ENCODE peak calls at places on chromosomes 12 and 14, in six cellular contexts. E is cardiac muscle cell, U is lung, N is spleen, F is right atrium auricular region, D is brain microvascular endothelial cell. P is an unnamed sample.

GRCh38 chr14:78849952-78850351 is 679.8 kb downstream of the NRXN3 start:
- DNase-seq in F (no peak), E (no peak), N (no peak), U (no peak), D (no peak), P (no peak)

GRCh38 chr14:100567009-100567876 is 20.0 kb downstream of the BEGAIN start:
- DNase-seq in F (no peak), E (no peak), N (no peak), U (no peak), D (no peak), P (no peak)

GRCh38 chr12:111826316-111826715 is 15.7 kb upstream of the MAPKAPK5 start:
- DNase-seq in U (no peak), D (no peak), N (no peak), E (no peak), F (no peak), P (no peak)

GRCh38 chr14:100271247-100271939 is 32.4 kb downstream of the YY1 start:
- DNase-seq in U (peak; percentile 71), F (no peak), E (no peak), N (no peak), D (no peak), P (no peak)

GRCh38 chr12:119153477-119154434 is 25.0 kb upstream of the HSPB8 start:
- DNase-seq in D (peak; percentile 36), E (peak; percentile 78), N (peak; percentile 72), F (peak; percentile 69), U (peak; percentile 77), P (peak; percentile 31)

GRCh38 chr12:92224685-92225331 is 79.2 kb upstream of the BTG1 start:
- DNase-seq in E (no peak), D (peak; percentile 48), N (no peak), F (no peak), U (no peak), P (no peak)

GRCh38 chr14:101929946-101930345 is 34.4 kb upstream of the DYNC1H1 start:
- DNase-seq in F (no peak), D (no peak), N (peak; percentile 62), U (no peak), E (no peak), P (no peak)

GRCh38 chr14:81329640-81330385 is 70.3 kb downstream of the STON2 start:
- DNase-seq in F (no peak), E (no peak), N (no peak), U (no peak), D (no peak), P (no peak)

GRCh38 chr14:54985156-54985555 is 41.7 kb downstream of the WDHD1 start:
- DNase-seq in E (no peak), F (no peak), D (no peak), U (no peak), N (no peak), P (no peak)

GRCh38 chr14:97282210-97282609 is 485.0 kb downstream of the VRK1 start:
- DNase-seq in U (no peak), E (no peak), D (no peak), N (no peak), F (no peak), P (no peak)

GRCh38 chr14:105430535-105430934 is 10.9 kb downstream of the MTA1 start:
- DNase-seq in F (no peak), E (no peak), D (peak; percentile 76), U (peak; percentile 74), N (no peak), P (no peak)

GRCh38 chr12:55142896-55143870 is 17.0 kb downstream of the OR9K2 start:
- DNase-seq in F (no peak), E (peak; percentile 85), U (no peak), D (peak; percentile 51), N (no peak), P (peak; percentile 25)

GRCh38 chr14:106378191-106378590 is 851.8 kb downstream of the TMEM121 start:
- DNase-seq in U (no peak), N (no peak), E (no peak), F (no peak), D (no peak), P (peak; percentile 16)

GRCh38 chr14:102323102-102323501 is 3.6 kb downstream of the ZNF839 start:
- DNase-seq in N (peak; percentile 68), U (peak; percentile 63), E (peak; percentile 37), F (peak; percentile 73), D (peak; percentile 79), P (peak; percentile 81)

GRCh38 chr14:104383931-104384775 is 195.4 kb upstream of the C14orf180 start:
- DNase-seq in F (no peak), E (no peak), U (no peak), D (no peak), N (peak; percentile 74), P (no peak)

GRCh38 chr12:109716512-109717389 is 3.1 kb downstream of the FAM222A start:
- DNase-seq in D (no peak), N (no peak), U (no peak), F (peak; percentile 64), E (peak; percentile 41), P (no peak)

GRCh38 chr12:503111-503761 is 43.5 kb downstream of the B4GALNT3 start:
- DNase-seq in N (no peak), U (peak; percentile 66), E (peak; percentile 76), D (no peak), F (no peak), P (no peak)

GRCh38 chr14:80959448-80960006 is 4.1 kb downstream of the TSHR start:
- DNase-seq in D (no peak), E (no peak), F (no peak), N (no peak), U (no peak), P (no peak)

GRCh38 chr12:124514145-124514995 is 53.0 kb downstream of the NCOR2 start:
- DNase-seq in N (no peak), E (no peak), U (no peak), D (no peak), F (no peak), P (no peak)

GRCh38 chr14:49972199-49972671 is 79.4 kb downstream of the ARF6 start:
- DNase-seq in E (no peak), N (no peak), D (no peak), U (no peak), F (no peak), P (peak; percentile 32)

DNA sequence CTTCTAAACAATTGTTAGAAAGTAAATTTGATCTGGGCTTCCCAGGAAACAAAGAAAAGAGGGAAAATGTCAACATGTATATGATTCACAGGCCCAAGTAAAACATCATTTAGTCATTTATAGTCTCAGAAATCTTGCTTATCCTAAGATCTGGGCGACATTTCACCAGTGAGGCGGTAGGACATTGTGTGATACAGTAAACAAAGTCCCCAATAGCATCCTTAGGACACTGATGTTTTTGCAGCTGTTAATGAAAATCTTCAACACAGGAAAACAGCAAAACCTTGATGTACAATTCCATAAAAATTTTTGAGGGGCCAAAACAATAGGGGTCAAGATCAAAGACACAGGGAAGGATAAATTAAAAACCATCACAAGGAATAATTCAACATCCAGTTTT is 20.2 kb downstream of the LMO3 start:
- DNase-seq in D (no peak), N (no peak), F (no peak), U (no peak), E (no peak), P (no peak)
- H3K27ac ChIP-seq in D (no peak overlapping the region), N (no peak overlapping the region), F (peak overlapping the region; percentile 44), U (no peak overlapping the region), E (no peak overlapping the region), P (no peak overlapping the region)

DNA sequence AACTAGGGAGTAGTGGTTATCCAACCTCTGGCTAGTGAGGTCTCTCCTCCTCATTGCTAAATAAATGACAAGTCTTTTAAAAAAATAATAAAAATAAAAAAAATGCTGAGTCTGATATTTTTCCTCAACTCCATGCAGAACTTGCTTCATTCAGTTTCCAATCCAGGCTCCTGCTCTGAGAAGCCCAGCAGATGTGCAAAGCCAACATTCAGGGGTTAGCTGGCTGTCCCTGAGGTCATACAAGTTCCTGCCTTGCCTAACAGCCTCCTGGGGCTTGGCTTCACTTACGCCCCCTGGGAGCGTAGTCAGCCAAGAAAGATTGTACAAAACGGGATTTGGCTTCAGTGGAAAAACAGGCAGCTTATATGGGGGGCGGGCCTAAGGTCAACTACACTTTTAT is 23.3 kb downstream of the RTRAF start:
- DNase-seq in U (no peak), E (no peak), F (no peak), N (no peak), D (no peak), P (no peak)
- TF ChIP-seq CTCF in U (no peak), E (no peak), F (no peak), N (no peak), D (peak; percentile 4), P (no peak)

GRCh38 chr14:37587438-37587837 is 7.6 kb downstream of the FOXA1 start:
- DNase-seq in E (no peak), F (no peak), D (no peak), N (no peak), U (no peak), P (no peak)
- H3K27ac ChIP-seq in E (no peak overlapping the region), F (no peak overlapping the region), D (no peak overlapping the region), N (no peak overlapping the region), U (peak overlapping the region; percentile 85), P (no peak overlapping the region)

DNA sequence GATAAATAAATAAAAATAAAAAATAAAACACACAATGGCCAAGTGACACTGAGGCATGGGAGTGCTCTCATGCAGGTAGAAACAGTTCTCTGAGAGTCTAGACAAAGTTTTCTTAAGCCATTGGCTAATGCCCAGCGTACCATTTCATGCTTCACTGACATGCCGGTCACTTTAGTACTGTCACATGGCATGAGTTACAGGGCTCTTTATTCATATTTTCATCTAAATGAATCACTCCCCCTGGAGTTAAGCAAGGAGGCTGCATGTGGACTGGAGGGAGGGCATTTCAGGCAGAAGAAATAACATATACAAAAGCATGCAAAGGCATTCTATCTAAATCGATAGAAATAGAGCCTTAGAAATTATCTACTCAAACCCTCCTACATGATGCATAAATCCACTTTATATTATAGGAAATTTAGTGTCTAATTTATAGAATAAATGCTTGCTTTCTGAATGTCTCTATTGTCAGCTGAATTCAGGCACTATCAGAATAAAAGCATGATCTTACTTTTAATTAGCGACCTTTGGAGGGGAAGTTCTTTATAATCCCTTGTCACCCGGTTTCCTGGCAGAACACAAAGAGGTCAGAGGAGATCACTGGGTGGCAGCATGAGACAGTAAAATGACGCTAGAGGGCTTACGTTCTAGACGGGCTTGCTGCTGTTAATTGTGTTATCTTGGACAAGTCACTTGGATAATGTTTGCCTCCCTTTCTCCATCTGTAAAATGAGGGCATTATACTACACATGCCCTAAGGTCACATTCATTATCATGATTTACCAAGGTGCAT is 17.5 kb downstream of the DYRK4 start:
- DNase-seq in E (no peak), F (no peak), U (no peak), D (peak; percentile 9), N (no peak), P (no peak)
- TF ChIP-seq CTCF in E (no peak), F (no peak), U (no peak), D (peak; percentile 59), N (peak; percentile 39), P (peak; percentile 15)

GRCh38 chr12:6368906-6369525 is 6.3 kb downstream of the SCNN1A start:
- DNase-seq in E (no peak), U (no peak), F (no peak), D (no peak), N (peak; percentile 60), P (no peak)
- H3K27ac ChIP-seq in E (no peak overlapping the region), U (peak overlapping the region; percentile 37), F (no peak overlapping the region), D (no peak overlapping the region), N (peak overlapping the region; percentile 63), P (peak overlapping the region; percentile 73)

GRCh38 chr12:131132118-131132892 is 178.6 kb downstream of the ADGRD1 start:
- DNase-seq in N (peak; percentile 92), U (peak; percentile 63), E (peak; percentile 84), F (peak; percentile 66), D (peak; percentile 55), P (peak; percentile 42)
- TF ChIP-seq CTCF in N (peak; percentile 90), U (peak; percentile 30), E (peak; percentile 69), F (peak; percentile 87), D (peak; percentile 70), P (peak; percentile 75)